ENCODE peak calls at places on chromosomes 2 and 18, in four cellular contexts. T, A, E and S are unnamed samples.
A peak's percentile ranks its signal among the peaks of the same experiment; 100 is the strongest.

GRCh38 chr18:31740180-31740579 is 20.5 kb downstream of the SLC25A52 start:
- DNase-seq in E (no peak), A (no peak), T (no peak), S (no peak)

GRCh38 chr18:21735452-21736015 is 5.1 kb upstream of the MIB1 start:
- DNase-seq in T (no peak), E (peak; percentile 43), A (no peak), S (no peak)

GRCh38 chr2:54540194-54540593 is 84.1 kb downstream of the SPTBN1 start:
- DNase-seq in A (no peak), T (no peak), E (no peak), S (no peak)

GRCh38 chr2:12486205-12487118 is 230.3 kb upstream of the TRIB2 start:
- DNase-seq in T (no peak), E (no peak), A (peak; percentile 81), S (no peak)

GRCh38 chr2:105296017-105296611 is 33.4 kb downstream of the TGFBRAP1 start:
- DNase-seq in E (no peak), T (no peak), A (no peak), S (no peak)

GRCh38 chr2:238761802-238762373 is 86.0 kb upstream of the TWIST2 start:
- DNase-seq in A (peak; percentile 26), E (no peak), T (no peak), S (no peak)

GRCh38 chr2:236246711-236247246 is 17.4 kb downstream of the ASB18 start:
- DNase-seq in T (no peak), A (no peak), E (no peak), S (no peak)

GRCh38 chr2:29023188-29023587 is 42.1 kb downstream of the TOGARAM2 start:
- DNase-seq in A (no peak), T (no peak), E (no peak), S (no peak)

GRCh38 chr2:72097276-72097675 is 50.4 kb downstream of the CYP26B1 start:
- DNase-seq in T (no peak), E (no peak), A (no peak), S (no peak)

GRCh38 chr2:46695283-46695682 is 215.9 kb downstream of the TMEM247 start:
- DNase-seq in A (no peak), T (no peak), E (no peak), S (peak; percentile 49)

GRCh38 chr2:240423788-240424191 is 11.7 kb upstream of the GPC1 start:
- DNase-seq in A (no peak), T (no peak), E (no peak), S (no peak)

GRCh38 chr2:173606619-173607305 is 252.1 kb downstream of the CDCA7 start:
- DNase-seq in T (no peak), E (no peak), A (no peak), S (no peak)

GRCh38 chr2:232340171-232340935 is 38.2 kb upstream of the ALPP start:
- DNase-seq in A (no peak), T (no peak), E (no peak), S (no peak)

GRCh38 chr18:22694954-22695353 is 238.2 kb upstream of the RBBP8 start:
- DNase-seq in A (peak; percentile 77), T (peak; percentile 91), E (no peak), S (peak; percentile 57)

GRCh38 chr18:79601234-79601633 is 78.4 kb upstream of the CTDP1 start:
- DNase-seq in A (no peak), T (no peak), E (no peak), S (no peak)

GRCh38 chr2:23940262-23940975 is at the start of gene UBXN2A:
- DNase-seq in T (peak; percentile 56), A (peak; percentile 85), E (peak; percentile 67), S (peak; percentile 82)

GRCh38 chr2:172283476-172283875 is 143.9 kb upstream of the ITGA6 start:
- DNase-seq in T (no peak), E (no peak), A (no peak), S (no peak)

GRCh38 chr18:3914833-3915598 is 465.0 kb downstream of the TGIF1 start:
- DNase-seq in T (no peak), E (no peak), A (no peak), S (no peak)

GRCh38 chr2:128879161-128879560 is 560.5 kb upstream of the HS6ST1 start:
- DNase-seq in E (no peak), T (no peak), A (no peak), S (no peak)

GRCh38 chr2:121038031-121038430 is 247.0 kb downstream of the TFCP2L1 start:
- DNase-seq in A (no peak), T (no peak), E (no peak), S (no peak)

GRCh38 chr18:74631242-74632087 is 33.8 kb downstream of the ZNF407 start:
- DNase-seq in A (no peak), E (no peak), T (no peak), S (no peak)

DNA sequence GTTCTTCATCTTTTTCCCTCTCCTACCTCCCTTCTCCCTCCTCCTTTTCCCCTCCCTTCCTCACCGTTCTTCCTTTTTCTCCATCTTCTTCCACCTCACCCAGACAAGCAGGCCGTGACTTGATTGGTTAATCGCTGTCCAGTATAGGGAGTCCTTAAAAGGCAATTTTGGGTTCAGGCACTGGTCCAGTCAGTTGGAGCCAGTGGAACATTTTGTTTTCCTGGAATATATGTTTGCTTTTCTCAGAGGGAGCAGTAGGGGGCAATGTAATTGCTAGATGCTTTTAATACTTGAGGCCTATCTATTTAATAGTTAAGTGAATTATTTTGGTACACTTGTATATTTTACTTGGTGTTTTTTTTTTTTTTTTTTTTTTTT is 15.0 kb downstream of the ELAC1 start:
- DNase-seq in T (no peak), E (no peak), A (no peak), S (no peak)
- TF ChIP-seq CTCF in T (no peak), E (no peak), A (no peak), S (no peak)

GRCh38 chr2:119751706-119752105 is 8.0 kb upstream of the PTPN4 start:
- DNase-seq in E (no peak), A (no peak), T (no peak), S (no peak)
- TF ChIP-seq CTCF in E (no peak), A (no peak), T (no peak), S (no peak)

GRCh38 chr2:33810046-33810835 is 211.1 kb upstream of the FAM98A start:
- DNase-seq in A (peak; percentile 19), T (no peak), E (no peak), S (no peak)
- TF ChIP-seq CTCF in A (no peak), T (no peak), E (no peak), S (no peak)

GRCh38 chr2:57876313-57876712 is 170.3 kb upstream of the VRK2 start:
- DNase-seq in A (no peak), E (no peak), T (no peak), S (no peak)

GRCh38 chr2:57878573-57878910 is 168.1 kb upstream of the VRK2 start:
- DNase-seq in T (no peak), E (no peak), A (no peak), S (no peak)

GRCh38 chr2:57880967-57881366 is 165.6 kb upstream of the VRK2 start:
- DNase-seq in A (no peak), T (no peak), E (no peak), S (no peak)

GRCh38 chr2:57880446-57880845 is 166.2 kb upstream of the VRK2 start:
- DNase-seq in E (no peak), A (no peak), T (no peak), S (no peak)

DNA sequence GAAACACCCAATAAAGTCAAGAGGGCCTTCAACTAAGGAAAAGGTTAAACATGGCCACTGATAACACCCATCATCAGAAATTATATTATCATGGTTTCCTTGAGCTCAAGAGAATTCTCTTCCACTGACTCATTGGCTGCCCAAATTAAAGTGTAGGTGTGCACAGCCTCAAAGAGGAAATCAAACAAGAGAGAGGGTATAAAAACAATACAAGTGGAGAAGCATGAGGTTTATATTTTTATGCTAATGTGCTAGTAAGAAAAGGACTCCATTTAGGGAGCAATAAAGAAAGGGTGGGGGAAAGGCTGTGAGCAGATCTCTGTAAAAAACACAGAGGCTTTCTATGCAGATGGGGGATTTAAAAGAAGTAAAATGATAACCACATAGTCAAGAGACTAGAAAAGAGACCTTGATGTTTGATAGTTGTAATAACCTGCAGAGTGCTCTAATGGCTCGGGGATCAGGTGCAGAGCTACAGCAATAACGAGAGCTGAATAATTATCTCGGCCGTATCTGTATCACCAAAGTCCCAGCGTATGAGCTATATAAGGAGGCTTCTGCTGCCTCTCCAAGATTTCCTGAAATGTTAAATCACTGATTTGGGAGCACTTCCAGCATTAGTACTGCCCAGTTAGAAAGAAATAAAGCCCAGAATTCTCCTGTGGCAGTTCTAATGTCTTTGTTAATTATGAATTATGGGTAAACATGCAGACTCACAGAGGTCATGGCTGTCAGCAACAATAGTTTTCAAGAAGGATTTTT is 168.6 kb upstream of the VRK2 start:
- DNase-seq in A (no peak), E (no peak), T (no peak), S (no peak)
- TF ChIP-seq CTCF in A (no peak), E (no peak), T (no peak), S (no peak)

GRCh38 chr2:201071305-201072200 is at the start of the genes HYCC2 and NDUFB3:
- DNase-seq in A (peak; percentile 100), T (peak; percentile 90), E (peak; percentile 86), S (peak; percentile 93)
- TF ChIP-seq CTCF in A (peak; percentile 15), T (peak; percentile 32), E (peak; percentile 39), S (peak; percentile 18)

DNA sequence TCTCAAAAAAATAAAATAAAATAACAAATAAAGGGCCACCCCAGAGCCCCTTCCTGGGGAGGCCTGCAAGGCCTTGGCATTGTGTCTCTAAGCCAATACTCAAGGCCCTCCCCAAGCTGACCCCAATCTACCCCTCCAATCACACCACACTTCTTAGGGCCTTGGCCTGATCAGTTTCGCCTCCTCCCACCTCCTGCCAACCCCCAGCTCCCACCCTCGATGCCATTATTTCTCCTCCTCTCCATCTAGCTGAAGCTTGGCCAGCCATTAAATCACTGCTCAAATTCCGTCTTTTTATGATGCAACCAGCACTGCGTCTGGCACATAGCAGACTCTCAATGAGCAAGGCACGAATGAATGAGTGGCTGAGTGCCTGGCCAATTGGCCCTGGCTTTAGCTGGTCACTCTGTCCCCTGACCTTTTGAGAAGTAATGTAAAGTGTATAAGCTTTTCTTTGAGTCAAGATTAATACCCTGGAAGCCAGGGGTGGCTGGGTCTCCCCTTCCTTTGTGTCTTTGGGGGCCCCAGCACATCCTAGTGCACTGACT is 55.9 kb downstream of the SMAD7 start:
- DNase-seq in E (no peak), T (no peak), A (no peak), S (no peak)
- TF ChIP-seq CTCF in E (no peak), T (no peak), A (no peak), S (no peak)

DNA sequence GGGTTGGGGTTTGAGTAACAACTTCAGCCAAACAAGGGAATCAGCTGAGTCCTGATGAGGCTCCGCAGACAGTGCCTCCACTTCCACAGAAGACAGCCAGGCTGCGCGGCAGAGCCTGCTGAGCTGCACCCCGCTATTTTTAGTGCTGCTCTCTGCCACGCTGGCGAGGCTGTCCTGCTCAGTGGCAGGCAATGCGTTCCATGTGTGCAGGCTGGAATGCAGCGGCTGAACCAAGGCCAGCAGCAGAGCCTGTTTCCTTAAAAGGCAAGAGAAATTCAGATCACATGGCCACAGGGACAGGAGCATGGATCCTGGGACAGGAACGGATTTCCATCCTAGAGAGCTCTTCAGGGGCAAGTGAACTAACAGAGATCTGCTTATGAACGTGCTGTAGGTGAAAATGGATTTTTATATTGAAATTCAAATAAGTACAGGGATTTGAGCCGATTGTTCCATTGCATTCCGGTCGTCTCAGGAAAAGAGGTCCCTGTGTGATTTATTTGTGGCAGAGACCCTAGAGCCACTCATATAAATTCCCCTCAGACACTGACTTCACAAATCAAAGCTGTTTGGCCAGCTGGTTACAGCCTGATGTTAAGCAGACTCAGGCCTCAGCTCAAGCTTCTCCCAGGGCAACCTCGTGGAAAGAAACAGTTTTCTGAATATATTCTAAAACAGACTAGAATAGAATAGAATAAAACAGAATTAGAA is 98.6 kb downstream of the COL6A3 start:
- DNase-seq in A (no peak), T (peak; percentile 91), E (no peak), S (peak; percentile 58)
- TF ChIP-seq CTCF in A (no peak), T (peak; percentile 68), E (no peak), S (no peak)